ENCODE peak calls at places on chromosomes 7 and 10, in eight cellular contexts. I, W, B, H, L, J, N and C are unnamed samples.

GRCh38 chr7:150924256-150924851 is 53.8 kb downstream of the KCNH2 start:
- DNase-seq in I (no peak), W (no peak), B (no peak), H (no peak), L (no peak), J (no peak), N (no peak), C (no peak)

GRCh38 chr7:101186839-101187448 is 6.9 kb upstream of the NAT16 start:
- DNase-seq in I (no peak), W (no peak), B (no peak), H (no peak), L (no peak), J (no peak), N (no peak), C (no peak)

GRCh38 chr10:22427101-22427500 is 81.8 kb downstream of the SPAG6 start:
- DNase-seq in I (peak), W (no peak), B (peak), H (no peak), L (no peak), J (no peak), N (no peak), C (no peak)

GRCh38 chr10:109958059-109958458 is 34.7 kb upstream of the XPNPEP1 start:
- DNase-seq in I (no peak), W (no peak), B (no peak), H (no peak), L (peak), J (no peak), N (no peak), C (no peak)

GRCh38 chr7:38413784-38414183 is 140.3 kb upstream of the TARP start:
- DNase-seq in I (no peak), W (no peak), B (no peak), H (no peak), L (no peak), J (no peak), N (no peak), C (no peak)

GRCh38 chr10:44298713-44299112 is 86.2 kb downstream of the CXCL12 start:
- DNase-seq in I (no peak), W (no peak), B (no peak), H (no peak), L (no peak), J (no peak), N (no peak), C (no peak)

GRCh38 chr10:83917519-83918506 is 221.5 kb upstream of the GHITM start:
- DNase-seq in I (peak), W (no peak), B (peak), H (no peak), L (no peak), J (no peak), N (no peak), C (peak)

GRCh38 chr10:130687566-130687965 is 551.4 kb downstream of the GLRX3 start:
- DNase-seq in I (no peak), W (no peak), B (no peak), H (no peak), L (no peak), J (no peak), N (no peak), C (no peak)

GRCh38 chr10:85927952-85928677 is 438.5 kb downstream of the GRID1 start:
- DNase-seq in I (peak), W (no peak), B (peak), H (no peak), L (peak), J (no peak), N (no peak), C (peak)

GRCh38 chr7:39683216-39683845 is 60.0 kb downstream of the RALA start:
- DNase-seq in I (no peak), W (peak), B (peak), H (no peak), L (no peak), J (no peak), N (no peak), C (no peak)

GRCh38 chr7:128783143-128783799 is 7.7 kb upstream of the OPN1SW start:
- DNase-seq in I (peak), W (peak), B (no peak), H (peak), L (peak), J (no peak), N (peak), C (peak)

GRCh38 chr7:157964521-157964920 is 623.1 kb downstream of the PTPRN2 start:
- DNase-seq in I (no peak), W (no peak), B (no peak), H (no peak), L (no peak), J (no peak), N (no peak), C (no peak)